ENCODE peak calls at places on chromosomes 4 and X, in five cellular contexts. I is gastrocnemius medialis, S is K562, W is adrenal gland, Y is uterus. J is an unnamed sample. For H3K9me3, the result is how much of the 10 kb centered on the place peaks cover.

GRCh38 chr4:16516796-16517413 is 290.6 kb upstream of the TAPT1 start:
- DNase-seq in I (no peak), S (no peak), W (peak), Y (peak), J (no peak)

GRCh38 chr4:146329042-146329716 is 114.8 kb downstream of the REELD1 start:
- DNase-seq in I (no peak), S (no peak), W (no peak), Y (no peak), J (no peak)

GRCh38 chr4:139457318-139457717 is 3.4 kb downstream of the RAB33B start:
- DNase-seq in I (no peak), S (no peak), W (no peak), Y (no peak), J (no peak)

GRCh38 chrX:15334561-15334960 is 762 bp downstream of the PIGA start:
- DNase-seq in I (no peak), S (peak), W (no peak), Y (no peak), J (no peak)

GRCh38 chr4:2891294-2891693 is 47.6 kb downstream of the ADD1 start:
- DNase-seq in I (no peak), S (no peak), W (no peak), Y (no peak), J (no peak)

GRCh38 chr4:70559216-70559830 is 32.7 kb upstream of the AMBN start:
- DNase-seq in I (peak), S (peak), W (peak), Y (peak), J (peak)

GRCh38 chr4:86482851-86483490 is 111.1 kb upstream of the PTPN13 start:
- DNase-seq in I (no peak), S (no peak), W (no peak), Y (no peak), J (no peak)

GRCh38 chr4:53547983-53548382 is 43.3 kb downstream of the LNX1 start:
- DNase-seq in I (no peak), S (no peak), W (no peak), Y (no peak), J (no peak)

GRCh38 chrX:50814701-50815476 is 895 bp upstream of the SHROOM4 start:
- DNase-seq in I (no peak), S (no peak), W (no peak), Y (no peak), J (no peak)

GRCh38 chr4:40395908-40396806 is 61.0 kb downstream of the CHRNA9 start:
- DNase-seq in I (peak), S (no peak), W (peak), Y (peak), J (peak)

GRCh38 chrX:18640686-18641085 is 31.2 kb downstream of the RS1 start:
- DNase-seq in I (no peak), S (peak), W (no peak), Y (no peak), J (no peak)

GRCh38 chrX:148808825-148809224 is 308.4 kb downstream of the AFF2 start:
- DNase-seq in I (no peak), S (no peak), W (no peak), Y (no peak), J (no peak)

GRCh38 chr4:98864560-98864959 is 64.4 kb downstream of the EIF4E start:
- DNase-seq in I (no peak), S (no peak), W (no peak), Y (no peak), J (no peak)

GRCh38 chr4:57249083-57249482 is 138.9 kb upstream of the IGFBP7 start:
- DNase-seq in I (no peak), S (no peak), W (no peak), Y (no peak), J (no peak)

GRCh38 chrX:127129510-127129909 is 310.0 kb downstream of the PRR32 start:
- DNase-seq in I (no peak), S (no peak), W (no peak), Y (no peak), J (no peak)

GRCh38 chr4:55547461-55547770 is 707 bp upstream of the CLOCK start:
- DNase-seq in I (no peak), S (no peak), W (no peak), Y (no peak), J (no peak)

GRCh38 chrX:75038925-75039324 is 113.7 kb upstream of the NEXMIF start:
- DNase-seq in I (no peak), S (no peak), W (no peak), Y (no peak), J (no peak)

GRCh38 chr4:159159611-159160010 is 56.7 kb downstream of the RAPGEF2 start:
- DNase-seq in I (no peak), S (no peak), W (no peak), Y (no peak), J (no peak)

GRCh38 chr4:158179465-158179864 is 6.6 kb upstream of the GASK1B start:
- DNase-seq in I (no peak), S (no peak), W (no peak), Y (no peak), J (no peak)

GRCh38 chr4:80694178-80694577 is 336.3 kb upstream of the BMP3 start:
- DNase-seq in I (no peak), S (no peak), W (no peak), Y (no peak), J (no peak)

GRCh38 chrX:87583679-87584078 is 66.1 kb downstream of the KLHL4 start:
- DNase-seq in I (no peak), S (no peak), W (no peak), Y (no peak), J (peak)

GRCh38 chrX:153967536-153968214 is 3.9 kb downstream of the HCFC1 start:
- DNase-seq in I (no peak), S (no peak), W (no peak), Y (no peak), J (peak)

GRCh38 chr4:53777244-53777984 is 186.1 kb upstream of the LNX1 start:
- DNase-seq in I (no peak), S (no peak), W (no peak), Y (peak), J (no peak)

GRCh38 chrX:3550160-3550765 is 163.2 kb downstream of the PRKX start:
- DNase-seq in I (no peak), S (peak), W (peak), Y (no peak), J (no peak)

GRCh38 chr4:119739796-119740195 is 111.2 kb upstream of the PDE5A start:
- DNase-seq in I (no peak), S (no peak), W (no peak), Y (no peak), J (no peak)

GRCh38 chr4:119735136-119735770 is 106.6 kb upstream of the PDE5A start:
- DNase-seq in I (no peak), S (no peak), W (no peak), Y (no peak), J (no peak)

GRCh38 chr4:119743644-119744043 is 115.0 kb upstream of the PDE5A start:
- DNase-seq in I (no peak), S (no peak), W (no peak), Y (no peak), J (no peak)

GRCh38 chr4:119736559-119736958 is 108.0 kb upstream of the PDE5A start:
- DNase-seq in I (no peak), S (no peak), W (no peak), Y (no peak), J (no peak)

DNA sequence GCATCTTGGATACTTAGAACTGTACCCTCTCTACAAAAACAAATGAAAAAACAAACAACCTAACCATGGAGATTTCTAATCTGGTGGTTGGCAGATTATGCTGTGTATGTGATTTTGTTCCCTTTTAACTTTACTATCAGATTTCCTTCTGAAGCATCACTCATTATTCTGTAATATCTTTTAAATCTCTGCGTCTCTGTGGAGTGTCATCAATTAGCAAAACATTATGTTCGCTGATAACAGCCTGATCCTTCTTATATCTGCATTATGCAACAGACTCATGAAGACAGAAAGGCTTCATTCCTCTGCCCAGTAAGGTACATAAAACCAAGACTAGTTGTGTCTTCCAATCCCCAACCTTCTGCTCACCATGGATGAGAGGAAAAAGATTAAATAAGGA is 110.3 kb upstream of the PDE5A start:
- DNase-seq in I (no peak), S (no peak), W (no peak), Y (no peak), J (no peak)
- H3K27ac ChIP-seq in I (no peak), S (no peak), W (no peak), Y (no peak), J (no peak)

GRCh38 chr4:116101321-116101720 is 984.1 kb downstream of the TRAM1L1 start:
- DNase-seq in I (no peak), S (no peak), W (no peak), Y (no peak), J (no peak)

DNA sequence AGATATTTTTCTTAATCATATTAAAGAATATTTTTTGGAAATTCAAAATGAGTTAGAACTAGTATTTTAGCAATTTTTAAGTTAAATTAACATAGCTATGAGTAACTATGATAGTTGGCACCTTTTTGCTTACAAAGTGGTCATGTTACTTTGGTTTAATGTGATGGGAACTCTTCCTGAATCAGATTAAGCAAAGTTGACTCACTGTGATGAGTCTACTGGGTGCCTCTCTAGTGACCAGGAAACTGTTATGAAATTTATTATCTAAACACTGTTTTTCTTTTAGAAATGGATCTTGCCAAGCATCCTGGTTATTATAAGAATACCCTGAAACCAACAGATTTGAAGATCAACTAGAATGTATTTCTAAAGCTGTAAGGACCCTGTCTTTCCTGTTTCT is 985.8 kb downstream of the TRAM1L1 start:
- DNase-seq in I (no peak), S (no peak), W (no peak), Y (no peak), J (no peak)
- H3K9me3 ChIP-seq in I (under half), S (under half), W (under half), Y (under half), J (under half)

GRCh38 chrX:136780738-136781137 is at the start of gene ARHGEF6:
- DNase-seq in I (peak), S (no peak), W (no peak), Y (no peak), J (no peak)
- TF ChIP-seq POLR2A in I (no peak), S (no peak), W (no peak), Y (no peak), J (no peak)

DNA sequence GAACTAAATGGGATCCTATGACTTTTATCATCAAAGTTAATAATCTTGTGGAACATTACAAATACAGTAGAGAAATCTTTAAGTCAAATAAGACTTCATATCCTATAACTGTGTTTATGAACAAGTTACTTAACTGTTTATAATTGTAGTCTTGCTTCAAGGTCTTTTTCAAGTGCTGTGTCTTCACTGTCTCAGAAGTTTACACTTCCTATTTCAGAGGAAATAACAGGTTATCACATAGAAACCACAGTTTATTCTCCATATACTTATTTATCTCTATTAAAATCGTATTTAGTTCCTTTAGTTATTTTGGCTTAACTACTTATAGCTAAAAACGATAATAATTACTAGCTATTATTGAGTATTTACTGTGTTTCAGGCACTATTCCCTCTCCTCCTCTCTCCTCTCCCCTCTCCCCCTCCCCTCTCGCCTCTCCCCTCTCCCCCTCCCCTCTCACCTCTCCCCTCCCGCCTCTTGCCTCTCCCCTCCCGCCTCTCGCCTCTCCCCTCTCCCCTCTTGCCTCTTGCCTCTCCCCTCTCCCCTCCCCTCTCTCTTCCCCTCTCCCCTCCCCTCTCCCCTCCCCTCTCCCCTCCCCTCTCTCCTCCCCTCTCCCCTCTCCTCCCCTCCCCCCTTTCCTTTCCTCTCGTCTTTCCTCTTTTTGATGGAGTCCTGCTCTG is 63.7 kb downstream of the RBPJ start:
- DNase-seq in I (no peak), S (no peak), W (no peak), Y (no peak), J (no peak)
- H3K27ac ChIP-seq in I (no peak), S (no peak), W (no peak), Y (no peak), J (no peak)

GRCh38 chrX:135652602-135653001 is 60.8 kb upstream of the CT45A1 start:
- DNase-seq in I (no peak), S (no peak), W (no peak), Y (no peak), J (no peak)
- H3K9me3 ChIP-seq in I (under half), S (under half), W (under half), Y (under half), J (under half)